ENCODE peak calls at places on chromosomes 12 and 14, in seven cellular contexts. One of them, this sample, is unnamed.

GRCh38 chr12:94299846-94300245 is 151.5 kb downstream of the PLXNC1 start:
- DNase-seq in IMR-90: no peak
- DNase-seq in mesenchymal stem cell: no peak
- DNase-seq in mesendoderm: no peak
- DNase-seq in neuronal stem cell: no peak
- DNase-seq in H9: peak; percentile 17
- DNase-seq in H1: no peak
- DNase-seq in this sample: no peak

GRCh38 chr12:93378373-93379310 is 917 bp downstream of the NUDT4 start:
- DNase-seq in IMR-90: peak; percentile 72
- DNase-seq in mesenchymal stem cell: peak; percentile 91
- DNase-seq in mesendoderm: peak; percentile 75
- DNase-seq in neuronal stem cell: peak; percentile 30
- DNase-seq in H9: peak; percentile 49
- DNase-seq in H1: peak; percentile 66
- DNase-seq in this sample: peak; percentile 51

GRCh38 chr14:29853272-29853671 is 74.4 kb downstream of the PRKD1 start:
- DNase-seq in IMR-90: peak; percentile 19
- DNase-seq in mesenchymal stem cell: peak; percentile 57
- DNase-seq in mesendoderm: no peak
- DNase-seq in neuronal stem cell: no peak
- DNase-seq in H9: no peak
- DNase-seq in H1: no peak
- DNase-seq in this sample: no peak

GRCh38 chr12:51672334-51672733 is 81.3 kb downstream of the SCN8A start:
- DNase-seq in IMR-90: peak; percentile 56
- DNase-seq in mesenchymal stem cell: no peak
- DNase-seq in mesendoderm: peak; percentile 20
- DNase-seq in neuronal stem cell: no peak
- DNase-seq in H9: no peak
- DNase-seq in H1: no peak
- DNase-seq in this sample: no peak

GRCh38 chr14:103185051-103186027 is 62.1 kb downstream of the TNFAIP2 start:
- DNase-seq in IMR-90: peak; percentile 38
- DNase-seq in mesenchymal stem cell: peak; percentile 56
- DNase-seq in mesendoderm: peak; percentile 57
- DNase-seq in neuronal stem cell: peak; percentile 51
- DNase-seq in H9: no peak
- DNase-seq in H1: no peak
- DNase-seq in this sample: no peak

GRCh38 chr14:93318927-93319326 is 13.9 kb downstream of the BTBD7 start:
- DNase-seq in IMR-90: peak; percentile 30
- DNase-seq in mesenchymal stem cell: peak; percentile 72
- DNase-seq in mesendoderm: no peak
- DNase-seq in neuronal stem cell: no peak
- DNase-seq in H9: no peak
- DNase-seq in H1: no peak
- DNase-seq in this sample: no peak

GRCh38 chr12:106304001-106304421 is 1.5 kb downstream of the TCP11L2 start:
- DNase-seq in IMR-90: no peak
- DNase-seq in mesenchymal stem cell: peak; percentile 6
- DNase-seq in mesendoderm: no peak
- DNase-seq in neuronal stem cell: no peak
- DNase-seq in H9: no peak
- DNase-seq in H1: no peak
- DNase-seq in this sample: no peak

GRCh38 chr12:24714237-24714636 is 234.7 kb downstream of the BCAT1 start:
- DNase-seq in IMR-90: no peak
- DNase-seq in mesenchymal stem cell: no peak
- DNase-seq in mesendoderm: no peak
- DNase-seq in neuronal stem cell: no peak
- DNase-seq in H9: no peak
- DNase-seq in H1: no peak
- DNase-seq in this sample: no peak

GRCh38 chr14:89294872-89295271 is 122.2 kb downstream of the FOXN3 start:
- DNase-seq in IMR-90: no peak
- DNase-seq in mesenchymal stem cell: no peak
- DNase-seq in mesendoderm: no peak
- DNase-seq in neuronal stem cell: no peak
- DNase-seq in H9: no peak
- DNase-seq in H1: no peak
- DNase-seq in this sample: no peak

GRCh38 chr12:54379401-54380201 is 4.9 kb downstream of the ZNF385A start:
- DNase-seq in IMR-90: peak; percentile 73
- DNase-seq in mesenchymal stem cell: peak; percentile 92
- DNase-seq in mesendoderm: peak; percentile 95
- DNase-seq in neuronal stem cell: peak; percentile 88
- DNase-seq in H9: peak; percentile 96
- DNase-seq in H1: peak; percentile 99
- DNase-seq in this sample: peak; percentile 96

GRCh38 chr12:59182191-59182590 is 261.9 kb upstream of the LRIG3 start:
- DNase-seq in IMR-90: no peak
- DNase-seq in mesenchymal stem cell: peak; percentile 32
- DNase-seq in mesendoderm: no peak
- DNase-seq in neuronal stem cell: no peak
- DNase-seq in H9: no peak
- DNase-seq in H1: no peak
- DNase-seq in this sample: no peak

GRCh38 chr14:96203635-96204034 is 1.0 kb upstream of the BDKRB2 start:
- DNase-seq in IMR-90: peak; percentile 60
- DNase-seq in mesenchymal stem cell: peak; percentile 48
- DNase-seq in mesendoderm: no peak
- DNase-seq in neuronal stem cell: no peak
- DNase-seq in H9: no peak
- DNase-seq in H1: no peak
- DNase-seq in this sample: no peak

GRCh38 chr12:12881495-12881894 is 9.9 kb upstream of the GPRC5A start:
- DNase-seq in IMR-90: peak; percentile 79
- DNase-seq in mesenchymal stem cell: no peak
- DNase-seq in mesendoderm: no peak
- DNase-seq in neuronal stem cell: no peak
- DNase-seq in H9: no peak
- DNase-seq in H1: no peak
- DNase-seq in this sample: no peak

GRCh38 chr12:89352492-89353187 is at the start of gene DUSP6:
- DNase-seq in IMR-90: peak; percentile 99
- DNase-seq in mesenchymal stem cell: peak; percentile 99
- DNase-seq in mesendoderm: peak; percentile 100
- DNase-seq in neuronal stem cell: peak; percentile 98
- DNase-seq in H9: peak; percentile 99
- DNase-seq in H1: peak; percentile 93
- DNase-seq in this sample: peak; percentile 86

GRCh38 chr14:63387691-63388090 is 69.0 kb upstream of the GPHB5 start:
- DNase-seq in IMR-90: no peak
- DNase-seq in mesenchymal stem cell: no peak
- DNase-seq in mesendoderm: no peak
- DNase-seq in neuronal stem cell: no peak
- DNase-seq in H9: no peak
- DNase-seq in H1: no peak
- DNase-seq in this sample: no peak

GRCh38 chr14:24565766-24566165 is 10.3 kb downstream of the CTSG start:
- DNase-seq in IMR-90: no peak
- DNase-seq in mesenchymal stem cell: no peak
- DNase-seq in mesendoderm: no peak
- DNase-seq in neuronal stem cell: no peak
- DNase-seq in H9: no peak
- DNase-seq in H1: no peak
- DNase-seq in this sample: no peak

GRCh38 chr12:98420403-98420800 is 95.0 kb upstream of the TMPO start:
- DNase-seq in IMR-90: no peak
- DNase-seq in mesenchymal stem cell: no peak
- DNase-seq in mesendoderm: no peak
- DNase-seq in neuronal stem cell: no peak
- DNase-seq in H9: no peak
- DNase-seq in H1: no peak
- DNase-seq in this sample: no peak

GRCh38 chr12:54958048-54958658 is 26.4 kb downstream of the TESPA1 start:
- DNase-seq in IMR-90: peak; percentile 72
- DNase-seq in mesenchymal stem cell: peak; percentile 67
- DNase-seq in mesendoderm: peak; percentile 70
- DNase-seq in neuronal stem cell: peak; percentile 63
- DNase-seq in H9: peak; percentile 45
- DNase-seq in H1: no peak
- DNase-seq in this sample: peak; percentile 82

GRCh38 chr14:46300765-46301164 is 350.8 kb downstream of the RPL10L start:
- DNase-seq in IMR-90: no peak
- DNase-seq in mesenchymal stem cell: no peak
- DNase-seq in mesendoderm: no peak
- DNase-seq in neuronal stem cell: no peak
- DNase-seq in H9: no peak
- DNase-seq in H1: no peak
- DNase-seq in this sample: no peak

GRCh38 chr14:55129428-55130193 is 559 bp downstream of the LGALS3 start:
- DNase-seq in IMR-90: peak; percentile 74
- DNase-seq in mesenchymal stem cell: peak; percentile 88
- DNase-seq in mesendoderm: peak; percentile 60
- DNase-seq in neuronal stem cell: no peak
- DNase-seq in H9: peak; percentile 65
- DNase-seq in H1: peak; percentile 78
- DNase-seq in this sample: peak; percentile 76

GRCh38 chr12:97109441-97109840 is 202.4 kb downstream of the NEDD1 start:
- DNase-seq in IMR-90: no peak
- DNase-seq in mesenchymal stem cell: no peak
- DNase-seq in mesendoderm: no peak
- DNase-seq in neuronal stem cell: no peak
- DNase-seq in H9: no peak
- DNase-seq in H1: no peak
- DNase-seq in this sample: no peak

GRCh38 chr12:92928431-92928961 is 599 bp downstream of the EEA1 start:
- DNase-seq in IMR-90: no peak
- DNase-seq in mesenchymal stem cell: peak; percentile 51
- DNase-seq in mesendoderm: no peak
- DNase-seq in neuronal stem cell: no peak
- DNase-seq in H9: no peak
- DNase-seq in H1: peak; percentile 58
- DNase-seq in this sample: no peak

GRCh38 chr12:10170199-10170598 is 1.7 kb downstream of the OLR1 start:
- DNase-seq in IMR-90: no peak
- DNase-seq in mesenchymal stem cell: peak; percentile 64
- DNase-seq in mesendoderm: peak; percentile 77
- DNase-seq in neuronal stem cell: no peak
- DNase-seq in H9: no peak
- DNase-seq in H1: no peak
- DNase-seq in this sample: peak; percentile 68

GRCh38 chr12:110077769-110078168 is 29.4 kb upstream of the C12orf76 start:
- DNase-seq in IMR-90: no peak
- DNase-seq in mesenchymal stem cell: no peak
- DNase-seq in mesendoderm: no peak
- DNase-seq in neuronal stem cell: no peak
- DNase-seq in H9: no peak
- DNase-seq in H1: no peak
- DNase-seq in this sample: no peak

GRCh38 chr14:96940009-96940408 is 142.8 kb downstream of the VRK1 start:
- DNase-seq in IMR-90: no peak
- DNase-seq in mesenchymal stem cell: no peak
- DNase-seq in mesendoderm: peak; percentile 22
- DNase-seq in neuronal stem cell: no peak
- DNase-seq in H9: no peak
- DNase-seq in H1: no peak
- DNase-seq in this sample: peak; percentile 1

GRCh38 chr12:21906919-21907642 is 34.1 kb downstream of the ABCC9 start:
- DNase-seq in IMR-90: peak; percentile 42
- DNase-seq in mesenchymal stem cell: no peak
- DNase-seq in mesendoderm: no peak
- DNase-seq in neuronal stem cell: no peak
- DNase-seq in H9: no peak
- DNase-seq in H1: no peak
- DNase-seq in this sample: no peak
- H3K18ac ChIP-seq in IMR-90: no peak overlapping the region
- H3K18ac ChIP-seq in mesenchymal stem cell: no peak overlapping the region
- H3K18ac ChIP-seq in mesendoderm: no peak overlapping the region
- H3K18ac ChIP-seq in neuronal stem cell: no peak overlapping the region
- H3K18ac ChIP-seq in H9: no peak overlapping the region
- H3K18ac ChIP-seq in H1: no peak overlapping the region
- H3K18ac ChIP-seq in this sample: no peak overlapping the region

GRCh38 chr12:19432309-19433170 is 6.8 kb upstream of the AEBP2 start:
- DNase-seq in IMR-90: no peak
- DNase-seq in mesenchymal stem cell: no peak
- DNase-seq in mesendoderm: no peak
- DNase-seq in neuronal stem cell: no peak
- DNase-seq in H9: no peak
- DNase-seq in H1: no peak
- DNase-seq in this sample: no peak
- H3K9ac ChIP-seq in IMR-90: peak overlapping the region; percentile 57
- H3K9ac ChIP-seq in mesenchymal stem cell: peak overlapping the region; percentile 89
- H3K9ac ChIP-seq in mesendoderm: no peak overlapping the region
- H3K9ac ChIP-seq in neuronal stem cell: no peak overlapping the region
- H3K9ac ChIP-seq in H9: no peak overlapping the region
- H3K9ac ChIP-seq in H1: no peak overlapping the region
- H3K9ac ChIP-seq in this sample: no peak overlapping the region

GRCh38 chr12:108646597-108647190 is 13.0 kb upstream of the SELPLG start:
- DNase-seq in IMR-90: peak; percentile 76
- DNase-seq in mesenchymal stem cell: no peak
- DNase-seq in mesendoderm: no peak
- DNase-seq in neuronal stem cell: no peak
- DNase-seq in H9: no peak
- DNase-seq in H1: no peak
- DNase-seq in this sample: no peak

GRCh38 chr12:108648371-108648770 is 14.7 kb upstream of the SELPLG start:
- DNase-seq in IMR-90: no peak
- DNase-seq in mesenchymal stem cell: no peak
- DNase-seq in mesendoderm: no peak
- DNase-seq in neuronal stem cell: no peak
- DNase-seq in H9: peak; percentile 20
- DNase-seq in H1: no peak
- DNase-seq in this sample: no peak

GRCh38 chr12:108649126-108649525 is 15.4 kb upstream of the SELPLG start:
- DNase-seq in IMR-90: peak; percentile 75
- DNase-seq in mesenchymal stem cell: no peak
- DNase-seq in mesendoderm: no peak
- DNase-seq in neuronal stem cell: no peak
- DNase-seq in H9: no peak
- DNase-seq in H1: no peak
- DNase-seq in this sample: no peak

GRCh38 chr12:108647199-108647935 is 13.7 kb upstream of the SELPLG start:
- DNase-seq in IMR-90: no peak
- DNase-seq in mesenchymal stem cell: no peak
- DNase-seq in mesendoderm: no peak
- DNase-seq in neuronal stem cell: no peak
- DNase-seq in H9: peak; percentile 27
- DNase-seq in H1: no peak
- DNase-seq in this sample: no peak

GRCh38 chr12:108647936-108648287 is 14.2 kb upstream of the SELPLG start:
- DNase-seq in IMR-90: no peak
- DNase-seq in mesenchymal stem cell: no peak
- DNase-seq in mesendoderm: no peak
- DNase-seq in neuronal stem cell: no peak
- DNase-seq in H9: peak; percentile 37
- DNase-seq in H1: no peak
- DNase-seq in this sample: no peak
- H3K18ac ChIP-seq in IMR-90: no peak overlapping the region
- H3K18ac ChIP-seq in mesenchymal stem cell: no peak overlapping the region
- H3K18ac ChIP-seq in mesendoderm: no peak overlapping the region
- H3K18ac ChIP-seq in neuronal stem cell: no peak overlapping the region
- H3K18ac ChIP-seq in H9: no peak overlapping the region
- H3K18ac ChIP-seq in H1: no peak overlapping the region
- H3K18ac ChIP-seq in this sample: peak overlapping the region; percentile 54

DNA sequence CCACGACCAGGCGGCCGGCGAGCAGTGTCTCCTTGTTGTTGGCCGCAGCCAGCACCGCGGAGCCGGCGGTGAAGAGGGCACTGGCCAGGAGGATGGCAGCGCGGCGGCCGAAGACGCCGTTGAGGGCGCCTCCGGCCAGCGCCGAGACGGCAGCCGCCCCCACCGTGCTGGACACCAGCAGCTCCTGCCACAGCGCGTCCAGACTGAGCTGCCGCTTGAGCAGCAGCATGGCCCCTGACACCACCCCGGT is 691 bp downstream of the SLC2A13 start:
- DNase-seq in IMR-90: no peak
- DNase-seq in mesenchymal stem cell: no peak
- DNase-seq in mesendoderm: no peak
- DNase-seq in neuronal stem cell: peak; percentile 33
- DNase-seq in H9: no peak
- DNase-seq in H1: no peak
- DNase-seq in this sample: peak; percentile 33
- H3K9ac ChIP-seq in IMR-90: peak overlapping the region; percentile 74
- H3K9ac ChIP-seq in mesenchymal stem cell: peak overlapping the region; percentile 84
- H3K9ac ChIP-seq in mesendoderm: peak overlapping the region; percentile 84
- H3K9ac ChIP-seq in neuronal stem cell: peak overlapping the region; percentile 89
- H3K9ac ChIP-seq in H9: no peak overlapping the region
- H3K9ac ChIP-seq in H1: peak overlapping the region; percentile 78
- H3K9ac ChIP-seq in this sample: peak overlapping the region; percentile 11

This sample was measured in trophoblast cell.